ENCODE peak calls at places on chromosomes 6 and 20, in six cellular contexts. One of them, this sample, is unnamed.

GRCh38 chr6:50816115-50816675 is 2.5 kb upstream of the TFAP2B start:
- DNase-seq in left ventricle myocardium inferior: peak
- DNase-seq in ovary: no peak
- DNase-seq in upper lobe of left lung: peak
- DNase-seq in lower leg skin: peak
- DNase-seq in astrocyte of the spinal cord: peak
- DNase-seq in this sample: peak

GRCh38 chr20:40956503-40956902 is 72.1 kb upstream of the TOP1 start:
- DNase-seq in upper lobe of left lung: peak
- DNase-seq in astrocyte of the spinal cord: no peak
- DNase-seq in ovary: no peak
- DNase-seq in left ventricle myocardium inferior: no peak
- DNase-seq in lower leg skin: peak
- DNase-seq in this sample: no peak

GRCh38 chr6:67009818-67010217 is 1302.8 kb upstream of the EYS start:
- DNase-seq in upper lobe of left lung: no peak
- DNase-seq in left ventricle myocardium inferior: no peak
- DNase-seq in ovary: no peak
- DNase-seq in lower leg skin: no peak
- DNase-seq in astrocyte of the spinal cord: no peak
- DNase-seq in this sample: no peak

GRCh38 chr20:24118096-24118780 is 129.7 kb upstream of the GGTLC1 start:
- DNase-seq in astrocyte of the spinal cord: no peak
- DNase-seq in ovary: no peak
- DNase-seq in upper lobe of left lung: no peak
- DNase-seq in left ventricle myocardium inferior: no peak
- DNase-seq in lower leg skin: no peak
- DNase-seq in this sample: no peak

GRCh38 chr6:98039876-98040605 is 757.0 kb upstream of the MMS22L start:
- DNase-seq in left ventricle myocardium inferior: no peak
- DNase-seq in ovary: no peak
- DNase-seq in astrocyte of the spinal cord: peak
- DNase-seq in upper lobe of left lung: no peak
- DNase-seq in lower leg skin: no peak
- DNase-seq in this sample: peak

GRCh38 chr6:105898286-105898685 is 187.8 kb upstream of the PRDM1 start:
- DNase-seq in ovary: no peak
- DNase-seq in upper lobe of left lung: no peak
- DNase-seq in lower leg skin: no peak
- DNase-seq in astrocyte of the spinal cord: peak
- DNase-seq in left ventricle myocardium inferior: no peak
- DNase-seq in this sample: peak

GRCh38 chr20:63976980-63977391 is 2.5 kb downstream of the SAMD10 start:
- DNase-seq in left ventricle myocardium inferior: no peak
- DNase-seq in lower leg skin: no peak
- DNase-seq in upper lobe of left lung: no peak
- DNase-seq in ovary: no peak
- DNase-seq in astrocyte of the spinal cord: no peak
- DNase-seq in this sample: no peak

GRCh38 chr6:3325210-3325609 is 66.5 kb downstream of the PSMG4 start:
- DNase-seq in ovary: no peak
- DNase-seq in left ventricle myocardium inferior: no peak
- DNase-seq in lower leg skin: peak
- DNase-seq in upper lobe of left lung: no peak
- DNase-seq in astrocyte of the spinal cord: peak
- DNase-seq in this sample: peak

GRCh38 chr6:157249756-157250155 is 73.6 kb downstream of the TMEM242 start:
- DNase-seq in astrocyte of the spinal cord: no peak
- DNase-seq in left ventricle myocardium inferior: no peak
- DNase-seq in upper lobe of left lung: no peak
- DNase-seq in lower leg skin: no peak
- DNase-seq in ovary: no peak
- DNase-seq in this sample: no peak

GRCh38 chr6:90003941-90004340 is 109.7 kb downstream of the GJA10 start:
- DNase-seq in upper lobe of left lung: no peak
- DNase-seq in astrocyte of the spinal cord: peak
- DNase-seq in lower leg skin: no peak
- DNase-seq in ovary: no peak
- DNase-seq in left ventricle myocardium inferior: no peak
- DNase-seq in this sample: no peak

GRCh38 chr6:90005048-90005827 is 111.0 kb downstream of the GJA10 start:
- DNase-seq in astrocyte of the spinal cord: no peak
- DNase-seq in left ventricle myocardium inferior: no peak
- DNase-seq in lower leg skin: no peak
- DNase-seq in ovary: no peak
- DNase-seq in upper lobe of left lung: no peak
- DNase-seq in this sample: peak

GRCh38 chr6:90004511-90004910 is 110.2 kb downstream of the GJA10 start:
- DNase-seq in upper lobe of left lung: no peak
- DNase-seq in left ventricle myocardium inferior: no peak
- DNase-seq in ovary: no peak
- DNase-seq in lower leg skin: no peak
- DNase-seq in astrocyte of the spinal cord: no peak
- DNase-seq in this sample: no peak

GRCh38 chr6:90008908-90009501 is 114.7 kb downstream of the GJA10 start:
- DNase-seq in lower leg skin: no peak
- DNase-seq in astrocyte of the spinal cord: peak
- DNase-seq in ovary: no peak
- DNase-seq in upper lobe of left lung: no peak
- DNase-seq in left ventricle myocardium inferior: no peak
- DNase-seq in this sample: peak

GRCh38 chr6:90008189-90008907 is 114.1 kb downstream of the GJA10 start:
- DNase-seq in ovary: no peak
- DNase-seq in astrocyte of the spinal cord: no peak
- DNase-seq in left ventricle myocardium inferior: no peak
- DNase-seq in upper lobe of left lung: no peak
- DNase-seq in lower leg skin: no peak
- DNase-seq in this sample: no peak
- TF ChIP-seq CTCF in ovary: no peak
- TF ChIP-seq CTCF in astrocyte of the spinal cord: no peak
- TF ChIP-seq CTCF in left ventricle myocardium inferior: no peak
- TF ChIP-seq CTCF in upper lobe of left lung: no peak
- TF ChIP-seq CTCF in lower leg skin: no peak
- TF ChIP-seq CTCF in this sample: no peak

GRCh38 chr20:8627386-8628030 is 441.4 kb upstream of the PLCB4 start:
- DNase-seq in ovary: no peak
- DNase-seq in lower leg skin: no peak
- DNase-seq in upper lobe of left lung: no peak
- DNase-seq in astrocyte of the spinal cord: no peak
- DNase-seq in left ventricle myocardium inferior: no peak
- DNase-seq in this sample: no peak
- H3K4me3 ChIP-seq in ovary: no peak
- H3K4me3 ChIP-seq in lower leg skin: no peak
- H3K4me3 ChIP-seq in upper lobe of left lung: no peak
- H3K4me3 ChIP-seq in astrocyte of the spinal cord: no peak
- H3K4me3 ChIP-seq in left ventricle myocardium inferior: peak
- H3K4me3 ChIP-seq in this sample: no peak

GRCh38 chr6:92779758-92780157 is 639.6 kb downstream of the EPHA7 start:
- DNase-seq in lower leg skin: no peak
- DNase-seq in left ventricle myocardium inferior: no peak
- DNase-seq in ovary: no peak
- DNase-seq in upper lobe of left lung: peak
- DNase-seq in astrocyte of the spinal cord: peak
- DNase-seq in this sample: peak

GRCh38 chr6:92777146-92777740 is 642.1 kb downstream of the EPHA7 start:
- DNase-seq in left ventricle myocardium inferior: no peak
- DNase-seq in ovary: no peak
- DNase-seq in lower leg skin: no peak
- DNase-seq in upper lobe of left lung: no peak
- DNase-seq in astrocyte of the spinal cord: peak
- DNase-seq in this sample: peak
- TF ChIP-seq CTCF in left ventricle myocardium inferior: peak
- TF ChIP-seq CTCF in ovary: no peak
- TF ChIP-seq CTCF in lower leg skin: no peak
- TF ChIP-seq CTCF in upper lobe of left lung: no peak
- TF ChIP-seq CTCF in astrocyte of the spinal cord: peak
- TF ChIP-seq CTCF in this sample: peak

DNA sequence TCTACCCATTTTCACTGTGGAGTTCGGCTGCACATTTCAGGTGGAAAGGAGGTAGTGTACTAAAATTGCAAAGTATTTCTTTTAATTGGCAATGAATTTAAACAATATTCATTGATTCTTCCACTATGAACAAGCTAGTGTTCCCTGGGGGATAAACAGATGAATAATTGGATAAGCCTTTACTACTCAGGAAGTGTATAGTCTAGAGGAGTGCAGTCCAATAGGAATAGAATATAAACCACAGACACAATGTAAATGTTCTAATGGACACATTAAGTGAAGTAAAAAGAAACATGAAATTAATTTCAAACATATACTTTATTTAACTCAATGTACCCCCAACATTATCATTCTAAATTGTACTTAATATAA is 28.7 kb downstream of the SGK1 start:
- DNase-seq in astrocyte of the spinal cord: no peak
- DNase-seq in ovary: no peak
- DNase-seq in lower leg skin: no peak
- DNase-seq in left ventricle myocardium inferior: no peak
- DNase-seq in upper lobe of left lung: no peak
- DNase-seq in this sample: peak
- H3K4me3 ChIP-seq in astrocyte of the spinal cord: no peak
- H3K4me3 ChIP-seq in ovary: no peak
- H3K4me3 ChIP-seq in lower leg skin: no peak
- H3K4me3 ChIP-seq in left ventricle myocardium inferior: no peak
- H3K4me3 ChIP-seq in upper lobe of left lung: no peak
- H3K4me3 ChIP-seq in this sample: no peak